ENCODE peak calls at places on chromosomes 11 and 22, in nine cellular contexts. One of them, this sample, is unnamed.

GRCh38 chr22:32308191-32308590 is 49.5 kb upstream of the RFPL3 start:
- DNase-seq in HCT116: no peak
- DNase-seq in OCI-LY7: no peak
- DNase-seq in neural progenitor cell: no peak
- DNase-seq in PC-3: no peak
- DNase-seq in MM.1S: no peak
- DNase-seq in hepatocyte: no peak
- DNase-seq in SK-N-SH: no peak
- DNase-seq in GM23248: no peak
- DNase-seq in this sample: no peak

GRCh38 chr11:77038825-77039326 is 4.7 kb downstream of the B3GNT6 start:
- DNase-seq in neural progenitor cell: no peak
- DNase-seq in GM23248: peak
- DNase-seq in HCT116: no peak
- DNase-seq in PC-3: peak
- DNase-seq in hepatocyte: no peak
- DNase-seq in OCI-LY7: no peak
- DNase-seq in SK-N-SH: no peak
- DNase-seq in MM.1S: no peak
- DNase-seq in this sample: no peak

GRCh38 chr11:15897211-15897960 is 459.0 kb downstream of the SOX6 start:
- DNase-seq in OCI-LY7: no peak
- DNase-seq in PC-3: peak
- DNase-seq in HCT116: no peak
- DNase-seq in hepatocyte: peak
- DNase-seq in MM.1S: no peak
- DNase-seq in GM23248: peak
- DNase-seq in SK-N-SH: no peak
- DNase-seq in neural progenitor cell: no peak
- DNase-seq in this sample: no peak

GRCh38 chr11:12893787-12894672 is 115.1 kb upstream of the RASSF10 start:
- DNase-seq in neural progenitor cell: peak
- DNase-seq in hepatocyte: peak
- DNase-seq in HCT116: peak
- DNase-seq in GM23248: peak
- DNase-seq in PC-3: peak
- DNase-seq in SK-N-SH: peak
- DNase-seq in MM.1S: peak
- DNase-seq in OCI-LY7: peak
- DNase-seq in this sample: peak

GRCh38 chr11:116225236-116225635 is 547.6 kb downstream of the BUD13 start:
- DNase-seq in MM.1S: no peak
- DNase-seq in neural progenitor cell: no peak
- DNase-seq in hepatocyte: no peak
- DNase-seq in GM23248: no peak
- DNase-seq in HCT116: no peak
- DNase-seq in OCI-LY7: no peak
- DNase-seq in PC-3: no peak
- DNase-seq in SK-N-SH: peak
- DNase-seq in this sample: peak

GRCh38 chr22:17913705-17914282 is 110.6 kb downstream of the MICAL3 start:
- DNase-seq in hepatocyte: no peak
- DNase-seq in SK-N-SH: no peak
- DNase-seq in neural progenitor cell: no peak
- DNase-seq in OCI-LY7: no peak
- DNase-seq in GM23248: peak
- DNase-seq in PC-3: no peak
- DNase-seq in HCT116: no peak
- DNase-seq in MM.1S: no peak
- DNase-seq in this sample: no peak

GRCh38 chr22:40395607-40396006 is 25.2 kb downstream of the SGSM3 start:
- DNase-seq in hepatocyte: no peak
- DNase-seq in PC-3: no peak
- DNase-seq in MM.1S: no peak
- DNase-seq in neural progenitor cell: no peak
- DNase-seq in GM23248: no peak
- DNase-seq in HCT116: no peak
- DNase-seq in OCI-LY7: no peak
- DNase-seq in SK-N-SH: no peak
- DNase-seq in this sample: no peak

GRCh38 chr22:37343343-37343742 is 61.0 kb downstream of the CYTH4 start:
- DNase-seq in neural progenitor cell: no peak
- DNase-seq in HCT116: no peak
- DNase-seq in OCI-LY7: no peak
- DNase-seq in SK-N-SH: no peak
- DNase-seq in hepatocyte: no peak
- DNase-seq in MM.1S: no peak
- DNase-seq in PC-3: no peak
- DNase-seq in GM23248: no peak
- DNase-seq in this sample: no peak

GRCh38 chr11:71507102-71507501 is 20.0 kb upstream of the KRTAP5-7 start:
- DNase-seq in MM.1S: no peak
- DNase-seq in HCT116: no peak
- DNase-seq in GM23248: no peak
- DNase-seq in PC-3: no peak
- DNase-seq in SK-N-SH: no peak
- DNase-seq in hepatocyte: no peak
- DNase-seq in OCI-LY7: no peak
- DNase-seq in neural progenitor cell: no peak
- DNase-seq in this sample: no peak

GRCh38 chr11:10454902-10455631 is at the start of gene AMPD3:
- DNase-seq in OCI-LY7: peak
- DNase-seq in MM.1S: no peak
- DNase-seq in neural progenitor cell: peak
- DNase-seq in hepatocyte: peak
- DNase-seq in GM23248: peak
- DNase-seq in HCT116: peak
- DNase-seq in PC-3: peak
- DNase-seq in SK-N-SH: peak
- DNase-seq in this sample: peak

GRCh38 chr22:22404598-22405284 is 103.8 kb downstream of the ZNF280B start:
- DNase-seq in MM.1S: no peak
- DNase-seq in GM23248: no peak
- DNase-seq in HCT116: no peak
- DNase-seq in SK-N-SH: no peak
- DNase-seq in OCI-LY7: peak
- DNase-seq in PC-3: no peak
- DNase-seq in hepatocyte: no peak
- DNase-seq in neural progenitor cell: no peak
- DNase-seq in this sample: no peak

GRCh38 chr11:112270551-112271180 is 10.0 kb upstream of the PLET1 start:
- DNase-seq in MM.1S: no peak
- DNase-seq in OCI-LY7: no peak
- DNase-seq in hepatocyte: peak
- DNase-seq in neural progenitor cell: no peak
- DNase-seq in SK-N-SH: no peak
- DNase-seq in PC-3: no peak
- DNase-seq in GM23248: no peak
- DNase-seq in HCT116: no peak
- DNase-seq in this sample: peak

GRCh38 chr11:113715882-113716625 is 9.9 kb upstream of the TMPRSS5 start:
- DNase-seq in hepatocyte: no peak
- DNase-seq in GM23248: no peak
- DNase-seq in neural progenitor cell: no peak
- DNase-seq in SK-N-SH: no peak
- DNase-seq in PC-3: no peak
- DNase-seq in HCT116: no peak
- DNase-seq in OCI-LY7: no peak
- DNase-seq in MM.1S: no peak
- DNase-seq in this sample: no peak

DNA sequence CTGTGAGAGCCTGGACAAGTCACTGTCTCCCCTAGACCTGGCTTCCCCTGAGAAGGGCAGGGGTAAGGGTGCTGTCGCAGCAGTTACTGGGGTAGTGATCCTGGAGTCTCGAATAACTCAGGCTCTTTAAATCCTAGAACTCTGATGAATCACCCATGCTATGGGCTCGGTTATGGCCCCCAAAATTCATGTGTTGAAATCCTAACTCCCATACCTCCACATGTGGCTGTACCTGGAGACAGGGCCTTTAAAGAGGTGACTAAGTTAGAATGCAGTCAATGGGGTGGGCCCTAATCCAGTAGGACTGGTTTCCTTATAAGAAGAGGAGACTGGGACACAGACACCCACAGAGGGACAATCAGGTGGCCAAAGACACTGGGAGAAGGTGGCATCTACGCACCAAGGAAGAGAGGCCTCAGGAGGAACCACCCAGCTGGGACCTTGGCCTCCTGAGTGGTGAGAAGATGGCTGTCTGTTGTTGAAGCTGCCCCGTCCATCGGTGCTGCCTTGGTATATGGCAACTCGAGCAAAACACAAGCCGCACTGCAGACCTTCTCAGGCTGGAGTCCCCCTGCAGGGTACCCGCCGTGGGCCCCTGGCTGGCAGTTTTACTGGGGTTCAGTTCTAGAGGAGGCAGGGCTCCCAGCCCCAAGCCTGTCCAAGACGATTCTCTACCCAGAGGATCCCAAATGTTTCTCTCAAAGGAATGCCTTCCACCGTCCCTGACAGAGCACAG is 48.8 kb upstream of the SHISAL1 start:
- DNase-seq in OCI-LY7: no peak
- DNase-seq in GM23248: no peak
- DNase-seq in neural progenitor cell: no peak
- DNase-seq in HCT116: no peak
- DNase-seq in hepatocyte: no peak
- DNase-seq in MM.1S: no peak
- DNase-seq in PC-3: peak
- DNase-seq in SK-N-SH: no peak
- DNase-seq in this sample: no peak
- H2AFZ ChIP-seq in OCI-LY7: no peak
- H2AFZ ChIP-seq in GM23248: peak
- H2AFZ ChIP-seq in neural progenitor cell: no peak
- H2AFZ ChIP-seq in HCT116: no peak
- H2AFZ ChIP-seq in hepatocyte: no peak
- H2AFZ ChIP-seq in MM.1S: no peak
- H2AFZ ChIP-seq in PC-3: no peak
- H2AFZ ChIP-seq in SK-N-SH: no peak
- H2AFZ ChIP-seq in this sample: no peak

GRCh38 chr11:25816411-25816810 is 515.5 kb upstream of the ANO3 start:
- DNase-seq in GM23248: no peak
- DNase-seq in OCI-LY7: no peak
- DNase-seq in hepatocyte: no peak
- DNase-seq in SK-N-SH: no peak
- DNase-seq in PC-3: no peak
- DNase-seq in neural progenitor cell: no peak
- DNase-seq in HCT116: no peak
- DNase-seq in MM.1S: no peak
- DNase-seq in this sample: no peak
- TF ChIP-seq EZH2phosphoT487 in GM23248: no peak
- TF ChIP-seq EZH2phosphoT487 in OCI-LY7: no peak
- TF ChIP-seq EZH2phosphoT487 in hepatocyte: no peak
- TF ChIP-seq EZH2phosphoT487 in SK-N-SH: no peak
- TF ChIP-seq EZH2phosphoT487 in PC-3: no peak
- TF ChIP-seq EZH2phosphoT487 in neural progenitor cell: no peak
- TF ChIP-seq EZH2phosphoT487 in HCT116: no peak
- TF ChIP-seq EZH2phosphoT487 in MM.1S: no peak
- TF ChIP-seq EZH2phosphoT487 in this sample: no peak

GRCh38 chr11:83193315-83194283 is at the start of gene ANKRD42:
- DNase-seq in GM23248: peak
- DNase-seq in SK-N-SH: peak
- DNase-seq in OCI-LY7: peak
- DNase-seq in hepatocyte: peak
- DNase-seq in PC-3: peak
- DNase-seq in MM.1S: peak
- DNase-seq in neural progenitor cell: peak
- DNase-seq in HCT116: peak
- DNase-seq in this sample: peak

GRCh38 chr11:83195649-83196048 is 2.1 kb downstream of the ANKRD42 start:
- DNase-seq in OCI-LY7: no peak
- DNase-seq in SK-N-SH: no peak
- DNase-seq in MM.1S: no peak
- DNase-seq in neural progenitor cell: no peak
- DNase-seq in hepatocyte: no peak
- DNase-seq in GM23248: no peak
- DNase-seq in HCT116: no peak
- DNase-seq in PC-3: no peak
- DNase-seq in this sample: no peak

GRCh38 chr11:83192846-83193245 is 666 bp upstream of the ANKRD42 start:
- DNase-seq in GM23248: peak
- DNase-seq in PC-3: no peak
- DNase-seq in OCI-LY7: no peak
- DNase-seq in hepatocyte: peak
- DNase-seq in SK-N-SH: no peak
- DNase-seq in MM.1S: no peak
- DNase-seq in HCT116: no peak
- DNase-seq in neural progenitor cell: no peak
- DNase-seq in this sample: no peak

GRCh38 chr11:83194284-83195175 is 1.0 kb downstream of the ANKRD42 start:
- DNase-seq in OCI-LY7: peak
- DNase-seq in SK-N-SH: peak
- DNase-seq in neural progenitor cell: peak
- DNase-seq in MM.1S: peak
- DNase-seq in PC-3: peak
- DNase-seq in HCT116: no peak
- DNase-seq in hepatocyte: peak
- DNase-seq in GM23248: peak
- DNase-seq in this sample: peak

GRCh38 chr11:83195176-83195531 is 1.6 kb downstream of the ANKRD42 start:
- DNase-seq in PC-3: peak
- DNase-seq in neural progenitor cell: no peak
- DNase-seq in GM23248: peak
- DNase-seq in HCT116: no peak
- DNase-seq in MM.1S: no peak
- DNase-seq in SK-N-SH: peak
- DNase-seq in OCI-LY7: no peak
- DNase-seq in hepatocyte: peak
- DNase-seq in this sample: no peak
- H2AFZ ChIP-seq in PC-3: peak
- H2AFZ ChIP-seq in neural progenitor cell: no peak
- H2AFZ ChIP-seq in GM23248: peak
- H2AFZ ChIP-seq in HCT116: no peak
- H2AFZ ChIP-seq in MM.1S: no peak
- H2AFZ ChIP-seq in SK-N-SH: peak
- H2AFZ ChIP-seq in OCI-LY7: peak
- H2AFZ ChIP-seq in hepatocyte: peak
- H2AFZ ChIP-seq in this sample: peak

GRCh38 chr11:29978549-29978948 is 38.3 kb downstream of the KCNA4 start:
- DNase-seq in GM23248: no peak
- DNase-seq in PC-3: no peak
- DNase-seq in hepatocyte: no peak
- DNase-seq in neural progenitor cell: no peak
- DNase-seq in SK-N-SH: no peak
- DNase-seq in HCT116: no peak
- DNase-seq in OCI-LY7: no peak
- DNase-seq in MM.1S: no peak
- DNase-seq in this sample: no peak
- TF ChIP-seq EZH2phosphoT487 in GM23248: no peak
- TF ChIP-seq EZH2phosphoT487 in PC-3: no peak
- TF ChIP-seq EZH2phosphoT487 in hepatocyte: no peak
- TF ChIP-seq EZH2phosphoT487 in neural progenitor cell: no peak
- TF ChIP-seq EZH2phosphoT487 in SK-N-SH: no peak
- TF ChIP-seq EZH2phosphoT487 in HCT116: no peak
- TF ChIP-seq EZH2phosphoT487 in OCI-LY7: no peak
- TF ChIP-seq EZH2phosphoT487 in MM.1S: no peak
- TF ChIP-seq EZH2phosphoT487 in this sample: no peak

GRCh38 chr11:27013741-27014415 is 20.0 kb downstream of the FIBIN start:
- DNase-seq in PC-3: no peak
- DNase-seq in hepatocyte: peak
- DNase-seq in GM23248: peak
- DNase-seq in neural progenitor cell: no peak
- DNase-seq in SK-N-SH: no peak
- DNase-seq in OCI-LY7: no peak
- DNase-seq in HCT116: no peak
- DNase-seq in MM.1S: no peak
- DNase-seq in this sample: no peak
- H2AFZ ChIP-seq in PC-3: no peak
- H2AFZ ChIP-seq in hepatocyte: no peak
- H2AFZ ChIP-seq in GM23248: no peak
- H2AFZ ChIP-seq in neural progenitor cell: no peak
- H2AFZ ChIP-seq in SK-N-SH: no peak
- H2AFZ ChIP-seq in OCI-LY7: peak
- H2AFZ ChIP-seq in HCT116: no peak
- H2AFZ ChIP-seq in MM.1S: no peak
- H2AFZ ChIP-seq in this sample: peak

GRCh38 chr22:44821741-44822425 is 69.5 kb downstream of the ARHGAP8 start:
- DNase-seq in PC-3: no peak
- DNase-seq in SK-N-SH: no peak
- DNase-seq in OCI-LY7: no peak
- DNase-seq in GM23248: no peak
- DNase-seq in hepatocyte: no peak
- DNase-seq in MM.1S: no peak
- DNase-seq in HCT116: no peak
- DNase-seq in neural progenitor cell: no peak
- DNase-seq in this sample: no peak
- TF ChIP-seq EZH2phosphoT487 in PC-3: no peak
- TF ChIP-seq EZH2phosphoT487 in SK-N-SH: no peak
- TF ChIP-seq EZH2phosphoT487 in OCI-LY7: no peak
- TF ChIP-seq EZH2phosphoT487 in GM23248: no peak
- TF ChIP-seq EZH2phosphoT487 in hepatocyte: no peak
- TF ChIP-seq EZH2phosphoT487 in MM.1S: no peak
- TF ChIP-seq EZH2phosphoT487 in HCT116: no peak
- TF ChIP-seq EZH2phosphoT487 in neural progenitor cell: no peak
- TF ChIP-seq EZH2phosphoT487 in this sample: no peak